ENCODE peak calls at places on chromosomes 13 and 19, in six cellular contexts. O is HT1080; L is stimulated activated naive CD4-positive, alpha-beta T cell; C is WTC11; K is Calu3; T is A172. D is an unnamed sample.

GRCh38 chr19:31937983-31938382 is 407.4 kb upstream of the ZNF507 start:
- DNase-seq in O (no peak), L (no peak), C (no peak), K (no peak), T (no peak), D (no peak)

GRCh38 chr19:18774107-18774506 is 17.0 kb downstream of the COMP start:
- DNase-seq in O (no peak), L (no peak), C (no peak), K (no peak), T (no peak), D (no peak)

GRCh38 chr19:49869484-49870308 is 2.3 kb upstream of the PNKP start:
- DNase-seq in O (peak; percentile 98), L (peak; percentile 88), C (peak; percentile 97), K (peak; percentile 97), T (peak; percentile 100), D (peak; percentile 99)

GRCh38 chr19:517721-518136 is 10.4 kb downstream of the TPGS1 start:
- DNase-seq in O (no peak), L (no peak), C (no peak), K (no peak), T (no peak), D (no peak)

GRCh38 chr13:110683203-110683883 is 22.6 kb downstream of the CARS2 start:
- DNase-seq in O (no peak), L (no peak), C (no peak), K (no peak), T (peak; percentile 22), D (peak; percentile 52)

GRCh38 chr19:31955884-31956283 is 389.5 kb upstream of the ZNF507 start:
- DNase-seq in O (no peak), L (no peak), C (no peak), K (no peak), T (no peak), D (no peak)

GRCh38 chr19:4951671-4952070 is 17.2 kb upstream of the KDM4B start:
- DNase-seq in O (no peak), L (no peak), C (no peak), K (no peak), T (no peak), D (no peak)

GRCh38 chr13:42055500-42056085 is 7.1 kb downstream of the DGKH start:
- DNase-seq in O (no peak), L (no peak), C (no peak), K (no peak), T (no peak), D (no peak)

GRCh38 chr13:113664751-113665581 is 2.1 kb upstream of the GRK1 start:
- DNase-seq in O (no peak), L (no peak), C (peak; percentile 8), K (no peak), T (no peak), D (no peak)

GRCh38 chr13:110336108-110336507 is 29.0 kb downstream of the COL4A2 start:
- DNase-seq in O (no peak), L (no peak), C (no peak), K (no peak), T (no peak), D (no peak)

GRCh38 chr13:42405665-42406390 is 133.9 kb downstream of the AKAP11 start:
- DNase-seq in O (peak; percentile 68), L (no peak), C (no peak), K (peak; percentile 3), T (peak; percentile 35), D (no peak)

GRCh38 chr19:58466760-58467589 is at the start of gene ZNF324:
- DNase-seq in O (peak; percentile 93), L (peak; percentile 94), C (peak; percentile 99), K (peak; percentile 99), T (peak; percentile 95), D (peak; percentile 94)

GRCh38 chr13:78238911-78239310 is 320.3 kb upstream of the EDNRB start:
- DNase-seq in O (peak; percentile 64), L (no peak), C (no peak), K (no peak), T (no peak), D (no peak)

GRCh38 chr13:84405286-84405685 is 523.0 kb upstream of the SLITRK1 start:
- DNase-seq in O (peak; percentile 63), L (no peak), C (no peak), K (no peak), T (peak; percentile 63), D (no peak)

GRCh38 chr19:10431943-10432735 is 11.8 kb downstream of the PDE4A start:
- DNase-seq in O (no peak), L (peak; percentile 57), C (peak; percentile 64), K (peak; percentile 51), T (no peak), D (no peak)

GRCh38 chr19:1122972-1123363 is 19.2 kb downstream of the GPX4 start:
- DNase-seq in O (peak; percentile 54), L (no peak), C (peak; percentile 97), K (peak; percentile 88), T (peak; percentile 75), D (peak; percentile 29)

GRCh38 chr19:18503971-18504885 is 17.6 kb downstream of the ELL start:
- DNase-seq in O (no peak), L (no peak), C (no peak), K (peak; percentile 53), T (no peak), D (peak; percentile 96)

GRCh38 chr13:39107484-39108040 is 69.3 kb downstream of the NHLRC3 start:
- DNase-seq in O (no peak), L (no peak), C (no peak), K (no peak), T (no peak), D (no peak)

GRCh38 chr13:100394005-100394695 is 194.4 kb downstream of the GGACT start:
- DNase-seq in O (peak; percentile 55), L (no peak), C (no peak), K (no peak), T (peak; percentile 74), D (no peak)

GRCh38 chr19:15891434-15891833 is 6.4 kb downstream of the CYP4F2 start:
- DNase-seq in O (no peak), L (no peak), C (no peak), K (no peak), T (no peak), D (no peak)

GRCh38 chr19:5083547-5083965 is 114.6 kb downstream of the KDM4B start:
- DNase-seq in O (no peak), L (no peak), C (no peak), K (no peak), T (no peak), D (no peak)

GRCh38 chr13:64154514-64154913 is 2738.9 kb upstream of the PCDH20 start:
- DNase-seq in O (no peak), L (no peak), C (no peak), K (no peak), T (peak; percentile 16), D (no peak)

GRCh38 chr19:7605490-7606222 is 10.0 kb downstream of the CAMSAP3 start:
- DNase-seq in O (peak; percentile 42), L (no peak), C (peak; percentile 89), K (peak; percentile 25), T (peak; percentile 52), D (peak; percentile 57)